ENCODE peak calls at places on chromosomes 7 and 10, in seven cellular contexts. I, Q, D, Y, B, V and X are unnamed samples.

GRCh38 chr7:16753932-16754571 is 497 bp downstream of the TSPAN13 start:
- DNase-seq in I (peak; percentile 81), V (peak; percentile 53), Y (peak; percentile 64), D (peak; percentile 85), B (peak; percentile 39), Q (peak; percentile 41), X (no peak)

GRCh38 chr7:94348142-94348541 is 46.6 kb upstream of the COL1A2 start:
- DNase-seq in Q (no peak), Y (no peak), B (no peak), D (no peak), V (peak; percentile 96), I (no peak), X (no peak)

GRCh38 chr10:78388331-78389050 is 354.8 kb downstream of the RPS24 start:
- DNase-seq in D (peak; percentile 64), Q (no peak), B (no peak), Y (no peak), I (no peak), V (no peak), X (no peak)

GRCh38 chr10:45470098-45471012 is 96.3 kb downstream of the ALOX5 start:
- DNase-seq in Y (peak; percentile 79), B (peak; percentile 34), Q (no peak), I (peak; percentile 15), V (peak; percentile 87), D (peak; percentile 84), X (peak; percentile 53)

GRCh38 chr10:1540144-1540543 is 197.2 kb downstream of the ADARB2 start:
- DNase-seq in V (no peak), D (peak; percentile 23), B (no peak), Q (no peak), Y (peak; percentile 30), I (no peak), X (no peak)

GRCh38 chr7:124765401-124766352 is at the start of gene GPR37:
- DNase-seq in B (peak; percentile 83), D (peak; percentile 73), I (peak; percentile 58), Q (peak; percentile 75), Y (peak; percentile 56), V (peak; percentile 58), X (no peak)

GRCh38 chr7:36249091-36249490 is 96.0 kb downstream of the EEPD1 start:
- DNase-seq in B (no peak), V (no peak), Q (no peak), I (no peak), D (no peak), Y (no peak), X (no peak)

GRCh38 chr7:9013940-9014339 is 580.5 kb downstream of the NXPH1 start:
- DNase-seq in B (no peak), D (no peak), V (no peak), I (no peak), Q (no peak), Y (no peak), X (no peak)

GRCh38 chr7:18140943-18141342 is 113.3 kb upstream of the PRPS1L1 start:
- DNase-seq in B (no peak), Y (no peak), Q (no peak), I (no peak), V (no peak), D (no peak), X (no peak)

GRCh38 chr7:16838386-16838785 is 33.6 kb upstream of the AGR2 start:
- DNase-seq in V (peak; percentile 29), I (no peak), D (no peak), B (no peak), Q (no peak), Y (no peak), X (no peak)

GRCh38 chr10:131242007-131242406 is 69.5 kb downstream of the TCERG1L start:
- DNase-seq in B (no peak), I (peak; percentile 84), V (no peak), D (peak; percentile 57), Q (no peak), Y (no peak), X (no peak)

GRCh38 chr7:55044791-55045190 is 26.0 kb downstream of the EGFR start:
- DNase-seq in D (no peak), V (peak; percentile 60), B (no peak), Q (no peak), I (no peak), Y (no peak), X (no peak)

GRCh38 chr10:43174969-43175368 is 36.7 kb downstream of the CSGALNACT2 start:
- DNase-seq in Q (no peak), B (no peak), I (no peak), V (no peak), D (no peak), Y (no peak), X (no peak)

GRCh38 chr10:43176271-43176670 is 38.0 kb downstream of the CSGALNACT2 start:
- DNase-seq in Y (no peak), Q (no peak), B (no peak), V (peak; percentile 23), I (no peak), D (no peak), X (no peak)

GRCh38 chr10:43170491-43170890 is 32.2 kb downstream of the CSGALNACT2 start:
- DNase-seq in Q (no peak), B (no peak), Y (no peak), D (no peak), V (no peak), I (peak; percentile 11), X (no peak)

GRCh38 chr10:43173120-43173519 is 34.9 kb downstream of the CSGALNACT2 start:
- DNase-seq in Y (no peak), Q (no peak), V (no peak), D (no peak), I (peak; percentile 8), B (no peak), X (no peak)

GRCh38 chr10:43172645-43173044 is 34.4 kb downstream of the CSGALNACT2 start:
- DNase-seq in Y (no peak), Q (no peak), B (no peak), V (no peak), I (peak; percentile 6), D (no peak), X (no peak)
- H3K27ac ChIP-seq in Y (no peak overlapping the region), Q (no peak overlapping the region), B (no peak overlapping the region), V (no peak overlapping the region), I (peak overlapping the region; percentile 64), D (no peak overlapping the region), X (no peak overlapping the region)

GRCh38 chr10:73868655-73869195 is 5.6 kb downstream of the CAMK2G start:
- DNase-seq in V (no peak), B (no peak), Q (no peak), I (no peak), Y (no peak), D (no peak), X (no peak)

GRCh38 chr10:73866621-73867020 is 7.7 kb downstream of the CAMK2G start:
- DNase-seq in D (no peak), V (no peak), Y (no peak), Q (no peak), B (no peak), I (no peak), X (no peak)

GRCh38 chr10:73865459-73866442 is 8.6 kb downstream of the CAMK2G start:
- DNase-seq in D (peak; percentile 94), Y (peak; percentile 88), B (no peak), Q (no peak), I (no peak), V (no peak), X (peak; percentile 49)

GRCh38 chr10:73867871-73868631 is 6.3 kb downstream of the CAMK2G start:
- DNase-seq in D (no peak), B (no peak), I (peak; percentile 54), Q (no peak), Y (no peak), V (no peak), X (no peak)

DNA sequence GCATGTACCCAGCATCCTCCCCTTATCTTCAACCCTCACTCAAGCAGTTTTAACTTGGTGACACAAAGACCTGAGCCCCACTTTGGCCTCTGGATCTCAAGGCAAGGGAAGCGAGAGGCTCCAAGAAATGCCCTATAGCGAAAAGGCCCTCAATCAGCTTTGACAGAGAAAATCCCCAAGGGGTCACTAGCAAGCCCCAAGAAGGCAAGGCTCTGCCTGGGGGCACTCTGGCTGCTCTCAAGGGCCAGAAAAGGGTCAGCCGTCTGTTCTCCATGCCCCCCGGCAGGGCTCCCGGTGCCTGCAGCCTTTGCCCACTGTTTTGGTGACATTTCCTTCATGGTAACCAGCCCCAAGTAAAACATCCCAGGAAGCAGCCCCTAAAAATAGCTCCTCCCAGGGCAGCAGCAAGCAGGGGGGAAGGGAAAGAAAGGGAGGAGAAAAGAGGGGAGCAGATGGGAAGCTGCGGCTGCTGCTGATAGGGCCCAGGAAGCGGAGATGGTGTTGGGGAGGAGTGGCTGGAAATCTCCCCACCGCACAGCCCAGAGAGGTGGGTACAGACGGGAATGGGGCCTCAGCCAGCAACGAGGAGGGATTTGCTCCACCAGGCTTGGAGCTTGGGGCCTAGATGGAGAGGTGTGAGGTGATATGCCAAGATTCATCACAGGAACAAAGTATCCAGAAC is 7.1 kb downstream of the CAMK2G start:
- DNase-seq in D (no peak), V (no peak), Y (no peak), I (peak; percentile 39), B (no peak), Q (no peak), X (no peak)
- TF ChIP-seq CTCF in D (no peak), V (no peak), Y (no peak), I (no peak), B (no peak), Q (no peak), X (no peak)

GRCh38 chr10:125025341-125025740 is 83.4 kb downstream of the ZRANB1 start:
- DNase-seq in Y (no peak), I (no peak), Q (no peak), B (no peak), D (no peak), V (peak; percentile 35), X (no peak)

GRCh38 chr10:125023862-125024495 is 82.1 kb downstream of the ZRANB1 start:
- DNase-seq in Q (no peak), I (no peak), Y (peak; percentile 68), D (no peak), V (no peak), B (no peak), X (no peak)

GRCh38 chr10:125023269-125023668 is 81.3 kb downstream of the ZRANB1 start:
- DNase-seq in I (no peak), D (peak; percentile 56), Y (no peak), V (no peak), B (no peak), Q (no peak), X (no peak)

GRCh38 chr10:125026036-125026931 is 84.4 kb downstream of the ZRANB1 start:
- DNase-seq in Q (no peak), I (no peak), D (no peak), Y (no peak), B (no peak), V (no peak), X (no peak)

DNA sequence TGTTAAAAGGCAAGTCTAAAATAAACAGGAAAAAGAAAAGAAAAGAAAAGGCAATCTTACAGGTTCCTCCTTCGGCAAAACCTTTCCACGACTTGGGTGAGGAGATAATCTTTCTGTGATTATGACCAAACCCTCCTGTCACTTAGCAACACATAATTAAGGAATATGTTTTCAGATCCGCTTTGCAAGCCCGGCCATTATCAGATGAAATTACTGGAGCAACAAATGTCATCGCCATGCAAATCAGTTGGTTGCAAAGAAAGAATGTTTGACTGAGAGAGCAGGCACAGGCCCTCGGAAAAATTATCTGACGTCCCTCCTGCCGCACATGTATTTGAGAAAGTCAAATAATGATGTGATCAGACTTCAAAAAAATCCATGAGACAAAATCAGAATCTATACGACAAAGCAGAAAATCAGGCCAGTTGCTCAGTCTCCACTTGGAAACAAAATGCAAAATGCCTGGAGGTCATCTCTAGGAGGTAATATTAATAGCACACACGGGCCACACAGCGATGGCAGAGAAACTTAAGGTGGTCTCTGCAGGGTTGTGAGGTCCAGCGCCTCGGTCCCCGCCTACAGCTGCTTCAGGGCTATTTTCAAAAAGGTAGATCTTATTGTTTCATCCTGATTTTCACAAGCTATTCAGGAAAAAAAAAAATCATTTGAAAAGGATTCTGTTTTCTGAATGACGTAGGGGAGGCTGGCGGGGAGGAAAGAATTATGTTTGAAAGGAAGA is 82.7 kb downstream of the ZRANB1 start:
- DNase-seq in I (no peak), D (no peak), V (no peak), Q (no peak), Y (no peak), B (no peak), X (no peak)
- H3K27ac ChIP-seq in I (peak overlapping the region; percentile 48), D (no peak overlapping the region), V (no peak overlapping the region), Q (no peak overlapping the region), Y (no peak overlapping the region), B (no peak overlapping the region), X (no peak overlapping the region)

GRCh38 chr10:9684186-9684585 is 1333.5 kb upstream of the CELF2 start:
- DNase-seq in D (no peak), I (no peak), V (no peak), Y (no peak), B (no peak), Q (no peak), X (no peak)
- TF ChIP-seq CTCF in D (no peak), I (no peak), V (no peak), Y (no peak), B (no peak), Q (no peak), X (no peak)